ENCODE peak calls at places on chromosomes 2 and 18, in six cellular contexts. O is H9, C is IMR-90, N is neuronal stem cell, T is trophoblast cell, L is H1. I is an unnamed sample.

GRCh38 chr2:11630855-11631254 is 39.1 kb downstream of the NTSR2 start:
- DNase-seq in O (no peak), C (no peak), N (no peak), T (no peak), L (no peak), I (no peak)

GRCh38 chr2:149768320-149768799 is 180.8 kb upstream of the MMADHC start:
- DNase-seq in O (no peak), C (peak), N (no peak), T (no peak), L (no peak), I (peak)

GRCh38 chr2:181916726-181917377 is 25.3 kb downstream of the ITPRID2 start:
- DNase-seq in O (no peak), C (peak), N (no peak), T (peak), L (no peak), I (peak)

GRCh38 chr2:217289909-217290283 is 430.0 kb upstream of the TNP1 start:
- DNase-seq in O (no peak), C (peak), N (peak), T (peak), L (no peak), I (peak)

GRCh38 chr2:80378-80777 is 34.1 kb upstream of the FAM110C start:
- DNase-seq in O (peak), C (no peak), N (no peak), T (no peak), L (peak), I (no peak)

GRCh38 chr18:37494406-37494805 is 71.2 kb downstream of the CELF4 start:
- DNase-seq in O (no peak), C (no peak), N (no peak), T (no peak), L (no peak), I (no peak)

GRCh38 chr2:11397513-11397912 is 53.1 kb upstream of the ROCK2 start:
- DNase-seq in O (no peak), C (no peak), N (no peak), T (peak), L (no peak), I (no peak)

GRCh38 chr2:1405967-1406366 is 7.3 kb upstream of the TPO start:
- DNase-seq in O (no peak), C (no peak), N (no peak), T (no peak), L (no peak), I (no peak)

GRCh38 chr2:148132400-148132799 is 111.5 kb downstream of the MBD5 start:
- DNase-seq in O (no peak), C (peak), N (no peak), T (peak), L (no peak), I (peak)

GRCh38 chr2:230865324-230865765 is 603 bp downstream of the ITM2C start:
- DNase-seq in O (no peak), C (no peak), N (no peak), T (no peak), L (no peak), I (peak)

GRCh38 chr2:230864605-230865323 is at the start of gene ITM2C:
- DNase-seq in O (peak), C (peak), N (no peak), T (peak), L (no peak), I (peak)

GRCh38 chr2:230864122-230864604 is 579 bp upstream of the ITM2C start:
- DNase-seq in O (no peak), C (no peak), N (no peak), T (no peak), L (no peak), I (no peak)

GRCh38 chr2:230866704-230867561 is 2.2 kb downstream of the ITM2C start:
- DNase-seq in O (no peak), C (peak), N (no peak), T (no peak), L (no peak), I (peak)

DNA sequence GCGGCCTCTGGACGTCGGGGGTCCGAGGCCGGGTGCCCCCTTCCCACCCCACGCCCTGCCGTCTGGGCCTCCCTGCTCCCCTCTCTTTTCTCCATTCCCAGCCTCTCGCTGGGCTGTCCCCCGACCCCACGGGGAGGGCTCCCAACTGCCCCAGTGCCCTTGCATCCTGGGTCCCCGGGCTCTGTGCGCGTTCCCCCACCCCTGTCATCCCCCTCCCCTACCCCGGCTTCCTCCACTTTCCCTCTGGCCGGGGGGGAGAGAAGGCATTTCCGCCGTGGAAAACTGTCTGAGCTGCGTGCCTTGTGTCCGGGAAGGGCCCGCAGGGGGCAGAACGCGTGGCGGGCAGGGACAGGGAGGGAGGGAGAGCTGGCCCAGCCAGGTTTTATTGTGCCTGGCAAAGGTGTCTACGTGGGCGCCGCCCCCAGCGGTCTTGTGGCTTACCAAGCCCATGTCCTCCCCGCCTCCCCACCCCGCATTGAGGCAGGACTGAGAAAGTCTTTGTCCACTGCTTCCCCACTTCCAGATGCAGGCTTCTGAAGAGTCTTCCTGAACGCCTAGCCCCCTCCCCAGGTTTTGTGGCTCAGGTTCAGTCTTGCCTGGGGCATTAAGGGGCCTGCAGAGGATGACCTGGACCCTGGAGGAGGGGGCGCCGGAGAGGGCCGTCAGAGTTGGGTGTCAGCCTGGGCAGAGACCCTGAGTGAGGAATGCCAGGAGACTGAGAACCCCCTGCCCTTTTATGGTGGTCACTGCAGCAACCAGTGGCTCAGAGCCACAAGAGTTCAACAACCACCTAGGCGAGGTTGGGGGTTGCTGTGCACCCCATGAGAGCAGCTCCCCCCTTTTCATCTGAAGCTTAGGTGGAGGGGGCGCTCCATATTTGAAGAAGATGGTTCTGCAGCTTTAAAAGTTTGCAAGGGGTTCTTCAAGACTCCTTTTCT is 1.3 kb downstream of the ITM2C start:
- DNase-seq in O (peak), C (no peak), N (no peak), T (peak), L (no peak), I (peak)
- H2AK5ac ChIP-seq in O (no peak), C (peak), N (peak), T (peak), L (peak), I (peak)

GRCh38 chr2:111910609-111911277 is 12.3 kb downstream of the MERTK start:
- DNase-seq in O (no peak), C (no peak), N (no peak), T (no peak), L (no peak), I (no peak)
- H4K91ac ChIP-seq in O (no peak), C (no peak), N (no peak), T (no peak), L (no peak), I (no peak)

GRCh38 chr18:59207506-59207905 is 12.5 kb upstream of the GRP start:
- DNase-seq in O (no peak), C (no peak), N (no peak), T (no peak), L (no peak), I (no peak)
- H2BK5ac ChIP-seq in O (no peak), C (no peak), N (no peak), T (no peak), L (no peak), I (no peak)

DNA sequence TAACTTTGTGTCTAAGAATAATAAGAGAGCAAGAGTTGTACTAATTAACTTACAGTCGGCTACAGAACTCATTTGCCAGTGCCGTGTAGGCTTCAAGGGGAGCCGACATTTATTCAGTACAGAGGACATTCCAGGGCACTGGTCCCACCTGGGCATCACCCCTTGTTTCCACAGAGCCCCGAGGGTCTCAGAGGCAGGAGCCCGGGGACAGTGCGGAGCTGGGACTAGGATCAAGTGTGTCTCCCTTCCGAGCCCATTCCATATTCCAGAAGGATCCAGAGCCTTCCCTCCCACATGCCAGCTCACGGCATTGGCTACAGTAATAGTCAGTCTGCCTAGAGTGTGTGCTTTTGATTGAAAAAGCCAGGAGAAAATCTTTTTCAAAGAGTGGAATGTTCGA is 71.5 kb upstream of the CTDP1 start:
- DNase-seq in O (no peak), C (no peak), N (no peak), T (no peak), L (no peak), I (no peak)
- H2AK5ac ChIP-seq in O (no peak), C (no peak), N (peak), T (no peak), L (no peak), I (no peak)

GRCh38 chr18:11316546-11316945 is 167.2 kb upstream of the PIEZO2 start:
- DNase-seq in O (no peak), C (no peak), N (no peak), T (no peak), L (no peak), I (no peak)
- H4K91ac ChIP-seq in O (no peak), C (no peak), N (no peak), T (no peak), L (no peak), I (no peak)

GRCh38 chr18:24913507-24914147 is 438.3 kb downstream of the ZNF521 start:
- DNase-seq in O (no peak), C (no peak), N (no peak), T (no peak), L (no peak), I (peak)
- H2BK5ac ChIP-seq in O (no peak), C (no peak), N (no peak), T (no peak), L (no peak), I (no peak)

GRCh38 chr2:110678457-110679336 is 834 bp upstream of the BUB1 start:
- DNase-seq in O (no peak), C (peak), N (peak), T (peak), L (no peak), I (peak)
- H2AK5ac ChIP-seq in O (no peak), C (peak), N (no peak), T (no peak), L (no peak), I (no peak)

GRCh38 chr2:86234573-86235131 is 35.4 kb downstream of the MRPL35 start:
- DNase-seq in O (no peak), C (no peak), N (no peak), T (peak), L (no peak), I (no peak)
- H4K91ac ChIP-seq in O (no peak), C (no peak), N (no peak), T (no peak), L (no peak), I (no peak)